ENCODE peak calls at places on chromosome 6, in seven cellular contexts. W is uterus; G is kidney; T is CD8-positive, alpha-beta T cell; O is effector CD4-positive, alpha-beta T cell; M is PC-9; I is C1 segment of cervical spinal cord. K is an unnamed sample.

GRCh38 chr6:24755284-24755683 is 19.5 kb upstream of the GMNN start:
- DNase-seq in T (no peak), O (no peak), I (no peak), M (no peak), W (no peak), G (no peak), K (no peak)

GRCh38 chr6:163764565-163764964 is 350.0 kb downstream of the QKI start:
- DNase-seq in W (no peak), M (no peak), I (no peak), O (no peak), G (no peak), T (no peak), K (no peak)

GRCh38 chr6:89281779-89282246 is 33.3 kb downstream of the GABRR2 start:
- DNase-seq in T (no peak), I (no peak), O (peak), W (no peak), M (no peak), G (no peak), K (no peak)

GRCh38 chr6:157912326-157912725 is 69.3 kb upstream of the SYNJ2 start:
- DNase-seq in W (peak), G (no peak), I (no peak), M (no peak), T (no peak), O (no peak), K (no peak)

GRCh38 chr6:129543981-129544380 is 166.0 kb downstream of the ARHGAP18 start:
- DNase-seq in I (no peak), T (no peak), G (no peak), O (no peak), M (no peak), W (no peak), K (no peak)

GRCh38 chr6:44733868-44734267 is 346.4 kb downstream of the CDC5L start:
- DNase-seq in O (no peak), I (no peak), T (no peak), M (no peak), W (peak), G (no peak), K (no peak)

GRCh38 chr6:90412538-90413369 is 116.1 kb upstream of the BACH2 start:
- DNase-seq in I (no peak), T (no peak), M (no peak), G (no peak), O (no peak), W (no peak), K (no peak)

GRCh38 chr6:154139894-154140293 is 100.9 kb downstream of the OPRM1 start:
- DNase-seq in M (no peak), W (no peak), I (no peak), G (no peak), T (no peak), O (no peak), K (no peak)

GRCh38 chr6:29702519-29703103 is 20.6 kb upstream of the HLA-F start:
- DNase-seq in O (peak), I (no peak), M (no peak), G (no peak), T (peak), W (no peak), K (peak)

GRCh38 chr6:149454405-149454848 is 30.4 kb downstream of the ZC3H12D start:
- DNase-seq in O (no peak), T (no peak), W (peak), M (peak), G (peak), I (peak), K (no peak)

GRCh38 chr6:73985891-73986290 is 289.9 kb downstream of the CD109 start:
- DNase-seq in I (no peak), M (no peak), G (no peak), O (no peak), W (no peak), T (no peak), K (no peak)

GRCh38 chr6:35258858-35259193 is 709 bp upstream of the ZNF76 start:
- DNase-seq in W (no peak), M (peak), T (peak), G (no peak), I (no peak), O (peak), K (no peak)

GRCh38 chr6:394641-395289 is 3.2 kb downstream of the IRF4 start:
- DNase-seq in W (no peak), O (no peak), I (no peak), T (no peak), M (no peak), G (no peak), K (no peak)

GRCh38 chr6:161152904-161153662 is 120.8 kb downstream of the AGPAT4 start:
- DNase-seq in G (no peak), T (no peak), I (no peak), M (no peak), O (no peak), W (no peak), K (no peak)

GRCh38 chr6:81075974-81076373 is 676.5 kb downstream of the TENT5A start:
- DNase-seq in O (no peak), M (no peak), T (no peak), W (no peak), G (no peak), I (no peak), K (no peak)

GRCh38 chr6:7827142-7827541 is 83.4 kb downstream of the TXNDC5 start:
- DNase-seq in O (no peak), G (no peak), T (no peak), W (no peak), I (no peak), M (no peak), K (no peak)

GRCh38 chr6:18390476-18390875 is 3.3 kb downstream of the RNF144B start:
- DNase-seq in M (no peak), W (no peak), O (no peak), G (no peak), T (no peak), I (no peak), K (no peak)

GRCh38 chr6:11536795-11537194 is 754 bp upstream of the TMEM170B start:
- DNase-seq in I (no peak), T (no peak), W (peak), M (no peak), G (peak), O (no peak), K (peak)

GRCh38 chr6:74057326-74057725 is 361.3 kb downstream of the CD109 start:
- DNase-seq in T (no peak), M (no peak), O (no peak), I (no peak), W (no peak), G (no peak), K (no peak)

GRCh38 chr6:141203902-141204575 is 928.7 kb upstream of the GJE1 start:
- DNase-seq in I (no peak), T (no peak), W (no peak), M (no peak), O (no peak), G (no peak), K (no peak)

GRCh38 chr6:31525932-31526591 is 2.7 kb upstream of the MCCD1 start:
- DNase-seq in T (no peak), G (no peak), I (no peak), O (no peak), W (no peak), M (no peak), K (no peak)

GRCh38 chr6:116373940-116374339 is 3.2 kb downstream of the DSE start:
- DNase-seq in W (no peak), T (no peak), I (no peak), M (no peak), O (no peak), G (no peak), K (no peak)

K was measured in stimulated activated naive CD4-positive, alpha-beta T cell.